ENCODE peak calls at places on chromosomes 2 and 18, in five cellular contexts. One of them, this sample, is unnamed.

GRCh38 chr2:147760984-147761383 is 83.8 kb upstream of the ACVR2A start:
- DNase-seq in A172: no peak
- DNase-seq in caudate nucleus: no peak
- DNase-seq in NCI-H524: no peak
- DNase-seq in activated CD4-positive, alpha-beta T cell treated with anti-CD3 and anti-CD28 coated beads, Interleukin-2, amount 50 U/mL, for 4 hours: no peak
- DNase-seq in this sample: no peak

GRCh38 chr18:31190919-31191318 is 28.3 kb upstream of the DSC1 start:
- DNase-seq in activated CD4-positive, alpha-beta T cell treated with anti-CD3 and anti-CD28 coated beads, Interleukin-2, amount 50 U/mL, for 4 hours: no peak
- DNase-seq in caudate nucleus: no peak
- DNase-seq in NCI-H524: no peak
- DNase-seq in A172: no peak
- DNase-seq in this sample: no peak

GRCh38 chr18:76260941-76261472 is 234.0 kb downstream of the ZNF516 start:
- DNase-seq in activated CD4-positive, alpha-beta T cell treated with anti-CD3 and anti-CD28 coated beads, Interleukin-2, amount 50 U/mL, for 4 hours: no peak
- DNase-seq in A172: no peak
- DNase-seq in caudate nucleus: no peak
- DNase-seq in NCI-H524: no peak
- DNase-seq in this sample: no peak

GRCh38 chr2:37085731-37086147 is 1.4 kb downstream of the GPATCH11 start:
- DNase-seq in activated CD4-positive, alpha-beta T cell treated with anti-CD3 and anti-CD28 coated beads, Interleukin-2, amount 50 U/mL, for 4 hours: no peak
- DNase-seq in NCI-H524: no peak
- DNase-seq in A172: peak; percentile 63
- DNase-seq in caudate nucleus: no peak
- DNase-seq in this sample: no peak

GRCh38 chr2:219514196-219514761 is at the start of gene ASIC4:
- DNase-seq in activated CD4-positive, alpha-beta T cell treated with anti-CD3 and anti-CD28 coated beads, Interleukin-2, amount 50 U/mL, for 4 hours: no peak
- DNase-seq in NCI-H524: peak; percentile 62
- DNase-seq in caudate nucleus: no peak
- DNase-seq in A172: no peak
- DNase-seq in this sample: no peak

GRCh38 chr18:75247041-75247551 is 36.5 kb downstream of the TSHZ1 start:
- DNase-seq in NCI-H524: peak; percentile 54
- DNase-seq in activated CD4-positive, alpha-beta T cell treated with anti-CD3 and anti-CD28 coated beads, Interleukin-2, amount 50 U/mL, for 4 hours: no peak
- DNase-seq in caudate nucleus: no peak
- DNase-seq in A172: no peak
- DNase-seq in this sample: no peak

GRCh38 chr2:6556755-6557154 is 309.0 kb downstream of the CMPK2 start:
- DNase-seq in activated CD4-positive, alpha-beta T cell treated with anti-CD3 and anti-CD28 coated beads, Interleukin-2, amount 50 U/mL, for 4 hours: no peak
- DNase-seq in NCI-H524: no peak
- DNase-seq in caudate nucleus: no peak
- DNase-seq in A172: peak; percentile 94
- DNase-seq in this sample: no peak

GRCh38 chr2:121489284-121489683 is 41.4 kb upstream of the RNU4ATAC start:
- DNase-seq in NCI-H524: no peak
- DNase-seq in A172: peak; percentile 23
- DNase-seq in activated CD4-positive, alpha-beta T cell treated with anti-CD3 and anti-CD28 coated beads, Interleukin-2, amount 50 U/mL, for 4 hours: no peak
- DNase-seq in caudate nucleus: no peak
- DNase-seq in this sample: no peak

This sample was measured in effector memory CD8-positive, alpha-beta T cell.